ENCODE peak calls at places on chromosomes 5 and 9, in eight cellular contexts. F is gastrocnemius medialis, P is transverse colon, V is H1, E is suprapubic skin, B is spleen, L is tibial nerve, Z is uterus. Y is an unnamed sample.

GRCh38 chr9:135376511-135377173 is 102.9 kb upstream of the PPP1R26 start:
- DNase-seq in E (no peak), Z (no peak), P (no peak), L (no peak), B (no peak), V (no peak), F (no peak), Y (no peak)

GRCh38 chr9:4435197-4435596 is 55.1 kb upstream of the SLC1A1 start:
- DNase-seq in E (no peak), V (no peak), F (no peak), B (no peak), P (no peak), L (no peak), Z (no peak), Y (no peak)

GRCh38 chr9:19689324-19690087 is 99.3 kb downstream of the SLC24A2 start:
- DNase-seq in V (no peak), F (no peak), P (no peak), L (no peak), Z (no peak), E (no peak), B (no peak), Y (no peak)

GRCh38 chr9:129932303-129933151 is 97.3 kb downstream of the USP20 start:
- DNase-seq in L (no peak), B (no peak), E (no peak), F (no peak), V (no peak), P (no peak), Z (no peak), Y (no peak)

GRCh38 chr5:123809594-123810172 is 297.7 kb downstream of the CSNK1G3 start:
- DNase-seq in Z (no peak), F (no peak), V (no peak), L (no peak), E (no peak), P (peak; percentile 25), B (no peak), Y (no peak)

GRCh38 chr5:173324115-173325001 is 3.9 kb downstream of the STC2 start:
- DNase-seq in B (peak; percentile 68), P (peak; percentile 81), E (peak; percentile 82), L (no peak), F (no peak), V (no peak), Z (peak; percentile 59), Y (no peak)

GRCh38 chr5:133687212-133688051 is 75.1 kb upstream of the FSTL4 start:
- DNase-seq in B (peak; percentile 62), F (no peak), Z (no peak), V (no peak), P (no peak), E (no peak), L (no peak), Y (no peak)

GRCh38 chr5:107470007-107470582 is 200.6 kb downstream of the EFNA5 start:
- DNase-seq in P (no peak), E (no peak), B (no peak), L (no peak), V (no peak), Z (no peak), F (no peak), Y (no peak)

GRCh38 chr5:169460896-169461295 is 122.7 kb upstream of the SPDL1 start:
- DNase-seq in Z (no peak), L (no peak), P (no peak), V (no peak), E (no peak), F (no peak), B (no peak), Y (no peak)

GRCh38 chr5:93715776-93716175 is 25.6 kb downstream of the POU5F2 start:
- DNase-seq in F (no peak), Z (no peak), E (no peak), V (no peak), L (no peak), P (no peak), B (no peak), Y (no peak)

GRCh38 chr5:17304282-17304681 is 86.9 kb downstream of the BASP1 start:
- DNase-seq in F (no peak), Z (no peak), E (no peak), P (no peak), L (no peak), V (no peak), B (no peak), Y (no peak)

GRCh38 chr9:109859447-109859846 is 79.4 kb downstream of the PALM2AKAP2 start:
- DNase-seq in V (no peak), B (no peak), F (no peak), P (no peak), Z (no peak), L (no peak), E (no peak), Y (no peak)

GRCh38 chr9:9820411-9820810 is 792.4 kb downstream of the PTPRD start:
- DNase-seq in E (no peak), L (no peak), Z (no peak), P (no peak), V (no peak), B (no peak), F (no peak), Y (no peak)

GRCh38 chr5:3100921-3101551 is 349.6 kb upstream of the IRX2 start:
- DNase-seq in F (no peak), L (no peak), B (peak; percentile 62), Z (no peak), E (no peak), V (peak; percentile 86), P (no peak), Y (no peak)

GRCh38 chr5:149551227-149552037 is at the start of gene CSNK1A1:
- DNase-seq in E (peak; percentile 99), Z (peak; percentile 98), P (peak; percentile 99), B (peak; percentile 100), V (peak; percentile 97), F (peak; percentile 96), L (peak; percentile 95), Y (peak; percentile 97)
- TF ChIP-seq POLR2A in E (peak; percentile 65), Z (peak; percentile 83), P (peak; percentile 97), B (peak; percentile 60), V (peak; percentile 48), F (peak; percentile 98), L (peak; percentile 92), Y (peak; percentile 94)

DNA sequence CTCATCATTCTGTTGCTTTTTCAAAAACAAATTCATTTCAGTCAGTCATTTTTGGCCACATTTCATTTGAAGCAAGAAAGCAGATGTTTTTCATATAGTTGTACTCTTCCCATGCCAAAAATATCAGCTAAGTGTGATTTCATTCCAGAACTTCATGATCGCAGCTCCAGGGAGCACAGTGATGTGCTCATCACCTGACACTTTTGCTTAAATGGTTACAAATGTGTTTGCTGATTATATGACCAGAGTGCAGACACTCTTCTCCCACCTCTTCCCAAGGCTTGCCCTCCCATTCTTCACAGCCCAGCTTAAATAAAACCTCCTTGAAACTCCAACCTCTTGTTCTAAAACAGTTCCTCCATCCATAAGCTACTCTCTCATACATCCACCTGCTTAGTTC is 32.6 kb downstream of the GABRB2 start:
- DNase-seq in L (no peak), B (no peak), F (no peak), V (no peak), Z (no peak), P (no peak), E (no peak), Y (no peak)
- TF ChIP-seq CTCF in L (no peak), B (no peak), F (no peak), V (no peak), Z (no peak), P (no peak), E (no peak), Y (no peak)

DNA sequence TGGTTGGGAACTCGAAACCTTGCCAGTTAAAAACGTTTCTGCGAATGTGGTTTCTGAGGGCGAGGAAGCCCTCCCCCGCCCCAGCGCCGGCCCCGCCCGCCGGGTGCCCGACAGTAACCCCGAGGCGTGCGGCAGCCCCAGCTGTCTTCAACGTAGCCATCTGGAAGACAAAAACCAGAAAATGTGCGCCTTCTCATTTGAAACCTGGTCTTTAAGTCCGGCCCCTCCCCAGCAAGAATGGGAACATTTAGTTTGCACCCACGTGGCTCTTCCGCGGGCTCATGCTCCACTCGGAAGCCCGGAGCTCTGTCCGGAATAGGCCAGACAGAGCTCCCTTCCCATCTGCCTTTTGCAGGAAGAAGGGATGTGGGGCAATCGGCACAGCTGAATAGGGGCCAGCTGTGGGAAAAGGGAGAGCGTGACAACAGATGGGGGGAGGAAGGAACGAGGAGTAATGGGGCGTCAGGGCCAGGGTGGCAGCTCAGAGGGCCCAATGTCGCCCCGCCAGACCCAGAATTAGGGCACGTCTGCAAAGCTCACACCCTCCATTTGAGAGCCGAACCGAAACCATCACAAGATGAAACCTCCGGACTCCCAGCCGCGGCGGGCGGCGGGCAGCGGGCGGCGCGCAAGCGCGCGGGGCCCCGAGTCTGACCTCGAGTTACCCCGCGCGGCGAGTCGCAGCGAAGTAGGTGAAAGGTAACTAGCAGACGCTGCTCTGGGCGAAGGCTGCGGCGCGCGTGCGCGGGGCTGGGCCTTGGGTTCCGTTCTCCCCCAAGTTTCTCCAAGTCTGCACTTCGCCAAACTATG is 63.4 kb upstream of the ABCA1 start:
- DNase-seq in E (peak; percentile 95), V (no peak), F (peak; percentile 87), Z (peak; percentile 93), P (peak; percentile 95), L (peak; percentile 82), B (peak; percentile 98), Y (peak; percentile 80)
- TF ChIP-seq POLR2A in E (no peak), V (no peak), F (no peak), Z (peak; percentile 15), P (peak; percentile 64), L (peak; percentile 43), B (no peak), Y (no peak)

GRCh38 chr9:95912773-95913172 is 37.3 kb downstream of the ERCC6L2 start:
- DNase-seq in Z (no peak), V (no peak), L (no peak), E (no peak), P (no peak), F (no peak), B (no peak), Y (no peak)

GRCh38 chr9:95910770-95911340 is 35.4 kb downstream of the ERCC6L2 start:
- DNase-seq in B (no peak), F (no peak), V (no peak), E (no peak), P (no peak), Z (no peak), L (no peak), Y (no peak)

GRCh38 chr9:95903398-95903797 is 27.9 kb downstream of the ERCC6L2 start:
- DNase-seq in F (no peak), B (no peak), P (no peak), E (no peak), L (no peak), Z (no peak), V (no peak), Y (no peak)

GRCh38 chr9:95910023-95910706 is 34.7 kb downstream of the ERCC6L2 start:
- DNase-seq in B (no peak), E (no peak), V (no peak), L (no peak), Z (no peak), F (no peak), P (no peak), Y (no peak)

DNA sequence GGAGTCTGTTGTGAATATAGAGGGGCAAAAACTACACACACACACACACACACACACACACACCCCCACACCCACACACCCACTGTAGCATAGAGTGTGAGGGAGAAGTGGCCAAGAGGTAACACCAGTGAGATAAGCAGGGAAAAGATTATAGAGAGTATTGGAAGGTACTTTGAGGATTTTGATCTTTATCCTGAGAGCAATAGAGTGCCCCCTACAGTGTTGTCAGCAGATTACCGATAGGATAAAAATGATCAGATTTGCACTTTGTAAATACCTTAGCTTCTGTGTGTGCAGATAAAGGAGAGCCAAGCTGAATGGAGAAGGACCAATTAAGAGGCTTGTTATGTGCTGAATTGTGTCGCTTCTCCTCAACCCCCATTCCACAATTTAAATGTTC is 32.3 kb downstream of the ERCC6L2 start:
- DNase-seq in L (no peak), P (no peak), B (no peak), V (no peak), Z (no peak), F (no peak), E (no peak), Y (no peak)
- TF ChIP-seq CTCF in L (no peak), P (no peak), B (no peak), V (no peak), Z (no peak), F (no peak), E (no peak), Y (no peak)

GRCh38 chr5:71693828-71694427 is 25.1 kb upstream of the CARTPT start:
- DNase-seq in V (no peak), B (no peak), L (no peak), E (no peak), P (no peak), F (no peak), Z (no peak), Y (no peak)
- TF ChIP-seq POLR2A in V (no peak), B (no peak), L (no peak), E (no peak), P (no peak), F (no peak), Z (no peak), Y (no peak)

Y was measured in prostate gland.